ENCODE peak calls at places on chromosomes 6 and 20, in six cellular contexts. Z, C, E, Q, V and J are unnamed samples.

GRCh38 chr20:47360489-47361267 is 4.2 kb upstream of the ZMYND8 start:
- DNase-seq in C (peak), Z (peak), Q (peak), V (peak), E (peak), J (peak)

GRCh38 chr20:25254986-25255680 is 7.2 kb downstream of the PYGB start:
- DNase-seq in Q (no peak), Z (peak), C (no peak), E (peak), V (peak), J (no peak)

GRCh38 chr20:33291830-33292355 is 8.9 kb downstream of the BPIFB1 start:
- DNase-seq in C (peak), Q (no peak), V (peak), E (peak), Z (no peak), J (peak)

GRCh38 chr6:113147544-113147943 is 709.6 kb upstream of the MARCKS start:
- DNase-seq in Z (no peak), V (no peak), E (no peak), Q (no peak), C (no peak), J (no peak)

GRCh38 chr6:2157441-2158127 is 87.8 kb downstream of the GMDS start:
- DNase-seq in Q (no peak), V (no peak), C (no peak), E (no peak), Z (no peak), J (no peak)

GRCh38 chr6:139577124-139577800 is 202.8 kb upstream of the CITED2 start:
- DNase-seq in Q (no peak), V (no peak), C (no peak), E (no peak), Z (peak), J (peak)

GRCh38 chr20:62352402-62353288 is 14.5 kb downstream of the LAMA5 start:
- DNase-seq in C (no peak), Q (peak), E (no peak), V (no peak), Z (peak), J (peak)

GRCh38 chr6:15365273-15365687 is 119.4 kb downstream of the JARID2 start:
- DNase-seq in C (peak), Q (peak), V (no peak), Z (peak), E (peak), J (peak)

GRCh38 chr6:111480988-111481830 is 1.8 kb downstream of the REV3L start:
- DNase-seq in C (no peak), Q (no peak), V (no peak), Z (no peak), E (no peak), J (no peak)

GRCh38 chr6:24283043-24283985 is 74.5 kb downstream of the DCDC2 start:
- DNase-seq in Z (peak), C (peak), Q (peak), V (peak), E (peak), J (peak)

DNA sequence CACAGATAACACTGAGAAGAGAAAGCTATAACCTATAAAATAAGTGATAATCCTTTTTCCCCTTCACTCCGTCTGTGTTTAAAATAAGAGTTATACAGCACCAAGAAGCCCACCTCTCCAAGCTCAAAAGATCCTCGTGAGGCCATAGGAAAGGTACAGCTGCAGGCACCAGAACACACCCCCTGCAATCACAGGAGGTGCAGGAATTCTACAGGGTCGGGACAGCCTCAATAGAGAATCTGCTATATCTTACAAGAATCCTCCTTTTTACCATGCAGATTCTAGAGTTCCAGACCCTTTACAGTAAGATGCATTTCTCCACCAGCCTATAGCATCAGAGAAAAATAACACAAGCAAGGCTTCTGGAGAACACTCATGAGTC is 5.0 kb upstream of the ADGRF1 start:
- DNase-seq in E (no peak), Z (no peak), C (no peak), V (no peak), Q (no peak), J (no peak)
- TF ChIP-seq POLR2A in E (no peak), Z (no peak), C (no peak), V (no peak), Q (no peak), J (no peak)

GRCh38 chr6:81752084-81752968 is at the start of gene TENT5A:
- DNase-seq in E (peak), V (peak), Q (peak), Z (peak), C (peak), J (peak)

GRCh38 chr6:81751388-81752083 is 945 bp downstream of the TENT5A start:
- DNase-seq in Q (peak), V (peak), C (peak), E (peak), Z (peak), J (peak)

GRCh38 chr6:81754906-81755305 is 2.4 kb upstream of the TENT5A start:
- DNase-seq in V (no peak), Q (no peak), Z (no peak), E (no peak), C (no peak), J (no peak)

GRCh38 chr6:81753709-81754678 is 1.5 kb upstream of the TENT5A start:
- DNase-seq in Z (peak), E (peak), V (peak), C (peak), Q (peak), J (peak)

DNA sequence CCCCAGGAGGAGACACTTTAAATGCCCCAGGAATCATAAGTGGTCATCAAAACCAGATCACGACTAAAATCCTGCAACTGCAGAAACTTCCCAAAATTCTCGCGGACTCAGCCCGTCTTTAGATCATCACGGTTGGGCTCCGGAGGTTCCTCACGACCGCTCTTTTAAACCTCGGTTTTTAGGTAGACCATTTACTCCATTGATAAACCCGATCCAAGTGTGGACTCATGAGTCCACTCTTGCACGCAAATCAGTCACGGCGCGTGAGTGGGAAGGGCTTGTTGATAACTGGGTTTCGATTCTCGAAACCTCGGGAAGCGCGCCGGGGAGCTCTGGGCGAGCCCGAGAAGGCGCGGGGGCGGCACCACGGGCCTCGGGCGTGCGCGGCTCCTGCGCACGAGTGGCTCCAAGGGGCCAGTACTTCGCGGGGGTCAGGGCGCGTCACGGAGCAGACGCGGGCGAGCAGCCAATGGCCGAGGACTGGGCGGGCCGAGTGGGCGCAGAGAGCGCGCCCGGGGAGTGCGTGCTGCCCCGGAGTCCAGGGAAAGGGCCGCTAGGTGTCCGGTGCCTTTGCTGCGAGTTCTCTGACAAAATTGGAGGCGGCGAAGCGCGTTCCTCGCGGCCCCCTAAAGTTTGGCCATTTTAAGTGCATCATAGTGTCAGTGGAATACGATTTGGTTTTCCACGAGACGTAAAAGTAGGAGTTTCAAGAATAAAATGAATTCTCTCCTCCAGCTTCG is 658 bp upstream of the TENT5A start:
- DNase-seq in C (peak), Z (peak), E (peak), V (peak), Q (peak), J (peak)
- TF ChIP-seq POLR2A in C (peak), Z (peak), E (peak), V (peak), Q (peak), J (peak)

GRCh38 chr6:6924708-6925107 is 183.1 kb upstream of the RREB1 start:
- DNase-seq in E (no peak), Q (no peak), C (no peak), V (no peak), Z (no peak), J (no peak)

GRCh38 chr6:6931047-6932025 is 176.4 kb upstream of the RREB1 start:
- DNase-seq in E (no peak), V (no peak), Z (no peak), C (no peak), Q (no peak), J (no peak)

GRCh38 chr6:6930223-6930880 is 177.4 kb upstream of the RREB1 start:
- DNase-seq in V (no peak), C (no peak), Q (no peak), Z (no peak), E (no peak), J (no peak)

GRCh38 chr6:6925391-6926164 is 182.2 kb upstream of the RREB1 start:
- DNase-seq in Q (no peak), Z (no peak), V (no peak), E (no peak), C (no peak), J (no peak)

DNA sequence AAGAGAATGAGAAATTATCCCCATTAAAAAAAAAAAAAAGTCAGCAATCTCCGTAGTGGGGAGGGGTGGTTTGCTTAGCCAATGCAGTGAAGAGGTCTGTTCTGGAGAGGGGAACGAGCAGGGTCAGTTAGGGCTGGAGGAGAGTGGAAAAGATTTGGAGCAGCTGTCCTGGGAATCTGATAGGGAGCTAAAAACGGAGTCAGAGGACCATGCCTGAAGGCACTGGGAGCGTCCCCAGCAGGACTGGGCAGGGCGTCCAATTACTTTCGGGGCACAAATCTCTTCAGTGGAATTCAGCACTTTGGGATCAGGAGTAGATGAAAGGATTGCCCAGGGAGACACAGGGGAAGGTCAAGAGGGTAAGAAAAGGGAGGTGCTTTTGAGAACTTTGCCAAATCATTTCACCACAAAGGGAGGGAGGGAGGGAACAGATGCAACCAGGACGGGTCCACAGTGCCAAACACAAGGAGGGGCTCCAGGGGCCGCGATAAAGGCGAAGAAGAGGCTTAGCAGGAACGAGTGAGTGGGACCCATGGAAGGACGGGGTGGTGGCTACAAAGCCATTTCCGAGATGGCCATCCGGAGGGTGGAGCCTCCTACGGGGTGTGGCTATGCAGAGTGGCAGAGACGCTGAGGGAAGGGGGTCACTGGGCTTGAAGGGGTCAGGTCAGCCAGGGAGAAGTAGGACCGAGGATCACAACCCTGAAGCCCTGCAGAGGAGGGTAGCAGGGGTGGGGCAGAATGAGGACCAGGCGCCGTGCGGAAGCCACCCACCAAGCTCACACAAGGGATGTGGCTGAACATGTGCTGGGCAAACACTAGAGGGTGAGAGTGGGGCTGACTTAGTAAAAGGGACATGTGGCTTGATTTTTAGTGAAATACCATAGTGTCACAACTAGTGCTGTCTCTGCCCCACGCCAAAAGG is 180.1 kb upstream of the RREB1 start:
- DNase-seq in Z (no peak), C (no peak), V (no peak), Q (no peak), E (no peak), J (peak)
- TF ChIP-seq POLR2A in Z (no peak), C (no peak), V (no peak), Q (no peak), E (no peak), J (no peak)

DNA sequence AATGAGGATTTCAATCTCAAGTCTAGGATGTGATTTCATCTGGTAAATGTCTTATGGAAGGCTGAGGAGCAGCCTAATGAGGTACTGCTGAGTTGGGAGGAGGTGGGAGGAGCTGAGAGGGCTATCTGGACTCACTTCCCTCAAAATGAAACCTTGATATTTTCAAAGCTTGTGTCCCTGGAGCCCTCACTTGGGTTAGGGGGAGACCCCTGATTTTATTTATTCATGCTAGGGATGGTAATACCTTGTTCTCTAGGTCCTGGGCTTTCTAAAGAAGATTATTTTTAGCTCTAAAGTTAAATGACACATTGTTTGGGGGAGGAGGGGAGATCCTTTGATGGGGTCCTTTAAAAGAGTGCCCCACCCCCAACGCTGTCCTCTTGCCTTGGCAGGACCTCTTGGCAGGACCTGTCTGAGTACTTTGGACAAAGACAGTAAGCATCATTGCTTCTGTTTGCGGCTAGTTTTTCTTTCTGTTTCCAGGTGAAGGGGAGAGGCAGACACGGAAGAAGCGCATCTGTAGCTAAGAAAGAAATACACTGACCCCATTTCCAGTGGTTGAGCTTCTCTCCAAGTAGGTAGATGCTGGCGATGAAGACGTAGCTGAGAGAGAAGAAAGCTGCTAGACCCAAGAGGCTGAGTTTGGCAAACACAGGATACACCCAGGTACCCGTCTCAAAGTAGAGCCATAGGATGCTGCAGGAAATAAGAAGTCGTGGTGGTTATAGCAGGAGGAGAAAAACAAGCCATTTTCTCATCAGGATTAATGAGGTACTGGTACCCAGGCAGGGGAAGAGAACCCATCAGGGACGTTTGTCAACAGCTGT is 55.6 kb downstream of the ADTRP start:
- DNase-seq in V (no peak), Q (no peak), C (no peak), E (no peak), Z (no peak), J (no peak)
- TF ChIP-seq POLR2A in V (no peak), Q (no peak), C (no peak), E (no peak), Z (no peak), J (no peak)

GRCh38 chr6:157380779-157381561 is at the start of gene ZDHHC14:
- DNase-seq in E (peak), V (peak), Q (peak), Z (peak), C (peak), J (peak)
- TF ChIP-seq POLR2A in E (peak), V (peak), Q (peak), Z (peak), C (peak), J (peak)

DNA sequence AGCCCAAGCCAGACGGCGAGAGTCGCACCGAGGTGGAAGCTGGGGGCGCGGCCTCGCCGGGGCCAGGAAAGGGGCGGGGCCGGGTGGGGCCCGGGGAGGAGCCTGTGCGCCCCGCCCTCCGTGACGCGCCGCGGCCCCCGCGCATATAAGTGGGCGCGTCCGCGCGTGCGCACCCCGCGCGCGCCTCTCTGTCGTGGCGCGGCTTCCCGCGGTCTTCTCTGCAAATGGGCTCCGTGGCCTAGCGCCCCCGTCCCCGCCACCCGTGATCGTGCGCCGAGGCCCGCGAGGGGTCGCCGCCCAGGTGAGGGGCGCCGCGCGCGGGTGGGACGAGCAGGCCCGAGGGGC is at the start of gene PPDPF:
- DNase-seq in Z (peak), E (peak), V (peak), Q (peak), C (peak), J (peak)
- TF ChIP-seq POLR2A in Z (peak), E (peak), V (peak), Q (peak), C (peak), J (peak)

GRCh38 chr6:31358302-31358701 is 1.3 kb upstream of the HLA-B start:
- DNase-seq in Z (no peak), V (no peak), E (no peak), Q (no peak), C (no peak), J (no peak)
- TF ChIP-seq POLR2A in Z (no peak), V (no peak), E (no peak), Q (no peak), C (no peak), J (no peak)

GRCh38 chr20:36462440-36463211 is 78.7 kb upstream of the MYL9 start:
- DNase-seq in V (no peak), Z (peak), E (peak), Q (peak), C (peak), J (peak)
- TF ChIP-seq POLR2A in V (peak), Z (no peak), E (peak), Q (no peak), C (peak), J (peak)

DNA sequence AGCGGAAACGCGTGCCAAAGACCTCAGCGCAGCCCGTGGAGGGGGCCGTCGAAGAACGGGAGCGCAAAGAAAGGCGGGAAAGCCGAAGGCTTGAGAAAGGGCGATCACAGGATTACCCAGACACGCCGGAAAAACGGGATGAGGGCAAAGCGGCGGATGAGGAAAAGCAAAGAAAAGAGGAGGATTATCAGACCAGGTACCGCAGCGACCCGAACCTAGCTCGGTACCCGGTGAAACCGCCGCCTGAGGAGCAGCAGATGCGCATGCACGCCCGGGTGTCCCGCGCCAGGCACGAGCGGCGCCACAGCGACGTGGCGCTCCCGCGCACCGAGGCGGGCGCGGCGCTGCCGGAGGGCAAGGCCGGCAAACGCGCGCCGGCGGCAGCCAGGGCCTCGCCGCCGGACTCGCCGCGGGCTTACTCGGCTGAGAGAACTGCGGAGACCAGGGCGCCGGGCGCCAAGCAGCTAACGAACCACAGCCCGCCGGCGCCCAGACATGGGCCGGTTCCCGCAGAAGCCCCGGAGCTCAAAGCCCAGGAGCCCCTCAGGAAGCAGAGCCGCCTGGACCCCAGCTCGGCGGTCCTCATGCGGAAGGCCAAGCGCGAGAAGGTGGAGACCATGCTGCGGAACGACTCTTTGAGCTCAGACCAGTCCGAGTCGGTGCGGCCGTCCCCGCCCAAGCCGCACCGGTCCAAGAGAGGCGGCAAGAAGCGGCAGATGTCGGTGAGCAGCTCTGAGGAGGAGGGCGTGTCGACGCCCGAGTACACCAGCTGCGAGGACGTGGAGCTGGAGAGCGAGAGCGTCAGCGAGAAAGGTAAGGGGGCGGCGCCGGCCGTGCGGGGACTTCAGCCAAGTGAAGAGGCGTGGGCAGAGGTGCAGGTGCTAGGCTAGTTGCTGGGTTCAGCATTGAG is 296.2 kb downstream of the RIMS1 start:
- DNase-seq in Z (peak), Q (no peak), E (peak), C (no peak), V (no peak), J (no peak)
- TF ChIP-seq POLR2A in Z (no peak), Q (no peak), E (no peak), C (no peak), V (no peak), J (no peak)